ENCODE peak calls at places on chromosomes 2 and 18, in seven cellular contexts. P, S, X, F, I, M and D are unnamed samples.

GRCh38 chr2:5673148-5673860 is 18.9 kb upstream of the SOX11 start:
- DNase-seq in P (no peak), I (no peak), X (no peak), M (no peak), F (no peak), S (no peak), D (no peak)

GRCh38 chr2:202149155-202149762 is 76.2 kb downstream of the KIAA2012 start:
- DNase-seq in X (peak; percentile 90), P (no peak), I (no peak), F (no peak), S (no peak), M (peak; percentile 28), D (no peak)

GRCh38 chr2:45909677-45910191 is 258.3 kb downstream of the PRKCE start:
- DNase-seq in P (peak; percentile 89), M (peak; percentile 14), I (no peak), F (peak; percentile 73), X (no peak), S (no peak), D (no peak)

GRCh38 chr2:36701918-36702317 is 5.4 kb downstream of the VIT start:
- DNase-seq in M (no peak), F (no peak), S (no peak), P (no peak), X (no peak), I (no peak), D (no peak)

GRCh38 chr2:191521608-191522208 is 156.2 kb upstream of the NABP1 start:
- DNase-seq in I (no peak), M (no peak), S (no peak), P (peak; percentile 54), X (peak; percentile 61), F (no peak), D (peak; percentile 25)

GRCh38 chr2:74037379-74037860 is 52.7 kb downstream of the TET3 start:
- DNase-seq in I (no peak), F (no peak), P (no peak), M (no peak), S (no peak), X (peak; percentile 81), D (no peak)

GRCh38 chr2:148932536-148932935 is 57.5 kb downstream of the KIF5C start:
- DNase-seq in M (no peak), I (no peak), P (no peak), S (no peak), F (no peak), X (no peak), D (no peak)

GRCh38 chr18:48986851-48987761 is 36.3 kb upstream of the SMAD7 start:
- DNase-seq in P (no peak), S (no peak), I (no peak), M (no peak), F (no peak), X (no peak), D (no peak)

GRCh38 chr2:70527447-70528080 is 26.1 kb downstream of the TGFA start:
- DNase-seq in X (no peak), M (peak; percentile 80), I (no peak), P (peak; percentile 40), F (no peak), S (no peak), D (no peak)